ENCODE peak calls at places on chromosomes 7 and 10, in four cellular contexts. M, Q, W and Y are unnamed samples.

GRCh38 chr7:22935269-22935668 is 78.7 kb downstream of the HYCC1 start:
- DNase-seq in M (no peak), Q (no peak), W (no peak), Y (peak; percentile 49)

GRCh38 chr7:7527047-7527446 is 8.6 kb downstream of the COL28A1 start:
- DNase-seq in M (no peak), Q (no peak), W (no peak), Y (no peak)

GRCh38 chr7:129210256-129210988 is 14.4 kb upstream of the AHCYL2 start:
- DNase-seq in M (peak; percentile 78), Q (peak; percentile 69), W (peak; percentile 60), Y (peak; percentile 63)

GRCh38 chr7:41832936-41833335 is 130.0 kb upstream of the INHBA start:
- DNase-seq in M (no peak), Q (peak; percentile 20), W (no peak), Y (no peak)

GRCh38 chr10:124028700-124029487 is 64.5 kb downstream of the CHST15 start:
- DNase-seq in M (no peak), Q (no peak), W (no peak), Y (no peak)

GRCh38 chr7:92740713-92741126 is 95.7 kb downstream of the CDK6 start:
- DNase-seq in M (no peak), Q (peak; percentile 89), W (peak; percentile 74), Y (peak; percentile 78)

GRCh38 chr7:127391591-127392181 is 822 bp downstream of the ZNF800 start:
- DNase-seq in M (no peak), Q (peak; percentile 39), W (peak; percentile 33), Y (peak; percentile 26)

GRCh38 chr7:96547371-96547811 is 162.3 kb downstream of the SEM1 start:
- DNase-seq in M (no peak), Q (no peak), W (no peak), Y (no peak)

GRCh38 chr10:13587367-13587766 is 602 bp downstream of the PRPF18 start:
- DNase-seq in M (no peak), Q (peak; percentile 2), W (no peak), Y (no peak)

GRCh38 chr7:138603549-138604324 is 97.4 kb downstream of the SVOPL start:
- DNase-seq in M (no peak), Q (peak; percentile 10), W (no peak), Y (no peak)

GRCh38 chr10:50244201-50244600 is 7.1 kb downstream of the ASAH2 start:
- DNase-seq in M (no peak), Q (no peak), W (no peak), Y (no peak)

GRCh38 chr10:29915116-29915785 is 144.1 kb downstream of the JCAD start:
- DNase-seq in M (no peak), Q (no peak), W (no peak), Y (peak; percentile 30)

GRCh38 chr10:60208676-60209269 is 180.9 kb downstream of the ANK3 start:
- DNase-seq in M (no peak), Q (peak; percentile 72), W (peak; percentile 59), Y (peak; percentile 65)

GRCh38 chr10:43315096-43315495 is 48.2 kb upstream of the RASGEF1A start:
- DNase-seq in M (no peak), Q (no peak), W (no peak), Y (no peak)

GRCh38 chr7:26680616-26681015 is 183.8 kb downstream of the SKAP2 start:
- DNase-seq in M (no peak), Q (no peak), W (no peak), Y (no peak)

GRCh38 chr7:105760549-105761447 is 115.6 kb downstream of the ATXN7L1 start:
- DNase-seq in M (no peak), Q (no peak), W (no peak), Y (peak; percentile 56)

GRCh38 chr7:83475403-83475802 is 173.5 kb downstream of the SEMA3E start:
- DNase-seq in M (no peak), Q (no peak), W (peak; percentile 29), Y (no peak)
- TF ChIP-seq CTCF in M (no peak), Q (peak; percentile 17), W (no peak), Y (peak; percentile 4)

GRCh38 chr7:80644054-80644453 is 5.6 kb downstream of the CD36 start:
- DNase-seq in M (no peak), Q (no peak), W (no peak), Y (no peak)
- H3K4me3 ChIP-seq in M (no peak overlapping the region), Q (no peak overlapping the region), W (no peak overlapping the region), Y (no peak overlapping the region)

DNA sequence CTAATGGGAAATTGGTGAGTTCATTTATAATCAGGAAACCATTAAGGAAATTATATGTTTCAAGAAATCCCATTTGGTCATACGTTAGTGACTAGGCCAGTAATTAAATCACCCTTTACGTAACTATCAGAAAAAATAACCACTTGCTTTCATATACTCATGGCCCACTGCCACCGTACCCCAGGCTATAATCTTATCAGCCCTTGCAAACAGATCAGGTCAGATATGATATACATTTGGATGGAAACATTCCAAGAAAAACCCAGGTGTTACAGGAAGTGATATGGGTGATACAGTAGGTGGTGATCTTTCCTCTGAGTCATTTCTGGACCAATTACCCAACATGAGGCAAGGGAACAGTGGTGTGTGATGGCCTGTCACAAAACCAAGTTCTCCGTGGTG is 481.0 kb upstream of the SEMA3A start:
- DNase-seq in M (no peak), Q (no peak), W (no peak), Y (no peak)
- TF ChIP-seq CTCF in M (peak; percentile 8), Q (no peak), W (no peak), Y (no peak)

GRCh38 chr7:156999611-157000046 is 10.8 kb downstream of the MNX1 start:
- DNase-seq in M (no peak), Q (no peak), W (no peak), Y (no peak)

GRCh38 chr7:156998988-156999610 is 11.4 kb downstream of the MNX1 start:
- DNase-seq in M (no peak), Q (no peak), W (no peak), Y (no peak)

GRCh38 chr7:157000741-157001653 is 9.5 kb downstream of the MNX1 start:
- DNase-seq in M (no peak), Q (no peak), W (no peak), Y (no peak)

GRCh38 chr7:157001920-157002818 is 8.3 kb downstream of the MNX1 start:
- DNase-seq in M (no peak), Q (no peak), W (no peak), Y (no peak)

DNA sequence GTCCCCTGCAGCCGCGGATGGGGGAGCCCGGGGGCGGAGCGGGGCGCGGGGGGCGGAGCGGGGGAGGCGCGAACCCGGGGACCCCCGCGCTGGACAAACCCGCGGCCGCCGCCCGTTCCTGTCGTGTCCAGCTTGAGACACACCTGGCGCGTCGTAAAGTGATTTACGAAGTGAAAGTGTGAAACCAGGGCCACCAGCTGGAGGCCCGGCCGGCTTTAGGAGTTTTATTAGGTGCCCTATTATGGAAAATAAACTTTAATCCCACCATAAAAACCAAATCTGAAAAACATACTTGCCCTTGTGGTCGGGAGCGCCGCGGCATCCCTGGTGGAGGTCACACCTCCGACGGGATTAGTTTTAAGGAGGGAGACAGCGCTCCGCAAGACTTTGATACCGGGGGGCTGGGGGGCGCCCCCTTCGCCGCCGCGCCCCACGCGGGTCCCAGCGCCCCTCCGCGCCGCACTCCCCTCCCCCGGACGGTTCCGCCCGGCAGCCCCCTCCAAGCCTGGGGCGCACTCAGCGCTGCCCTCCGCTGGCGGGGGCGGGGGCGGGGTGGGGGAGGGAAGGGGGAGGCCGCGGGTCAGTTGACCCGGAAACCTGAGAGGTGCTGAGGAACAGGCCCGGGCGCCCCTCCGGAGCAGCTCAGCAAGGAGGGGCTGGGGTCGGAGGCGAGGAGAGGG is 10.3 kb downstream of the MNX1 start:
- DNase-seq in M (no peak), Q (no peak), W (no peak), Y (no peak)
- H3K4me3 ChIP-seq in M (peak overlapping the region; percentile 89), Q (peak overlapping the region; percentile 30), W (peak overlapping the region; percentile 77), Y (peak overlapping the region; percentile 49)

GRCh38 chr10:116737582-116738358 is 4.6 kb downstream of the HSPA12A start:
- DNase-seq in M (no peak), Q (no peak), W (no peak), Y (no peak)
- TF ChIP-seq CTCF in M (no peak), Q (peak; percentile 38), W (peak; percentile 22), Y (peak; percentile 25)